ENCODE peak calls at places on chromosomes 7 and 10, in five cellular contexts. P, C, G, H and Y are unnamed samples.

GRCh38 chr7:157555308-157555707 is 218.5 kb downstream of the DNAJB6 start:
- DNase-seq in C (no peak), P (peak; percentile 5), G (peak; percentile 27), H (peak; percentile 62), Y (no peak)

GRCh38 chr7:157668221-157668883 is 331.5 kb downstream of the DNAJB6 start:
- DNase-seq in G (no peak), P (no peak), C (no peak), H (no peak), Y (no peak)

GRCh38 chr7:149885191-149886017 is 11.6 kb downstream of the ATP6V0E2 start:
- DNase-seq in P (peak; percentile 46), H (peak; percentile 71), G (peak; percentile 81), C (no peak), Y (no peak)

GRCh38 chr10:49398000-49398861 is 2.3 kb upstream of the DRGX start:
- DNase-seq in P (peak; percentile 78), G (peak; percentile 92), C (peak; percentile 41), H (peak; percentile 58), Y (peak; percentile 77)

GRCh38 chr7:30969604-30969970 is 5.8 kb downstream of the GHRHR start:
- DNase-seq in H (no peak), G (no peak), C (no peak), P (no peak), Y (no peak)

GRCh38 chr10:48456361-48456804 is 148.5 kb downstream of the ARHGAP22 start:
- DNase-seq in H (peak; percentile 50), P (no peak), G (peak; percentile 50), C (peak; percentile 15), Y (peak; percentile 67)

GRCh38 chr7:70349819-70350218 is 751.5 kb downstream of the AUTS2 start:
- DNase-seq in G (no peak), H (no peak), P (no peak), C (no peak), Y (no peak)

GRCh38 chr7:139047970-139048369 is 12.1 kb upstream of the ZC3HAV1L start:
- DNase-seq in C (no peak), P (no peak), G (no peak), H (no peak), Y (no peak)

GRCh38 chr7:115097175-115097671 is 175.3 kb downstream of the MDFIC start:
- DNase-seq in H (peak; percentile 87), G (no peak), P (no peak), C (no peak), Y (no peak)

GRCh38 chr10:112115781-112116385 is 67.7 kb downstream of the GPAM start:
- DNase-seq in H (peak; percentile 60), C (no peak), P (peak; percentile 72), G (peak; percentile 89), Y (no peak)

GRCh38 chr10:51117053-51117660 is 42.9 kb downstream of the PRKG1 start:
- DNase-seq in P (no peak), H (no peak), C (no peak), G (no peak), Y (no peak)

GRCh38 chr10:36280886-36281499 is 638.9 kb upstream of the FZD8 start:
- DNase-seq in G (no peak), H (peak; percentile 74), P (no peak), C (no peak), Y (no peak)

GRCh38 chr7:11170863-11171568 is 197.3 kb downstream of the PHF14 start:
- DNase-seq in G (no peak), H (no peak), C (no peak), P (no peak), Y (no peak)

GRCh38 chr10:125982256-125982948 is 86.0 kb downstream of the FANK1 start:
- DNase-seq in C (peak; percentile 31), H (peak; percentile 79), G (peak; percentile 72), P (peak; percentile 33), Y (no peak)

GRCh38 chr7:23373151-23374004 is 74.2 kb downstream of the MALSU1 start:
- DNase-seq in C (peak; percentile 28), G (no peak), P (no peak), H (no peak), Y (no peak)

GRCh38 chr10:104293021-104293420 is 24.0 kb downstream of the GSTO2 start:
- DNase-seq in C (no peak), G (no peak), P (no peak), H (peak; percentile 95), Y (no peak)

GRCh38 chr10:117461766-117462423 is 80.7 kb upstream of the EMX2 start:
- DNase-seq in H (peak; percentile 48), G (no peak), C (no peak), P (no peak), Y (no peak)

GRCh38 chr10:67385566-67385965 is 310.4 kb downstream of the CTNNA3 start:
- DNase-seq in P (no peak), C (no peak), H (no peak), G (no peak), Y (no peak)

GRCh38 chr7:101507791-101508252 is 121.3 kb downstream of the MYL10 start:
- DNase-seq in G (peak; percentile 91), H (peak; percentile 37), P (peak; percentile 74), C (no peak), Y (peak; percentile 76)

GRCh38 chr10:84693006-84693405 is 364.6 kb downstream of the CCSER2 start:
- DNase-seq in H (no peak), P (no peak), C (no peak), G (no peak), Y (no peak)

GRCh38 chr10:74969530-74969929 is 141.9 kb upstream of the SAMD8 start:
- DNase-seq in P (no peak), H (no peak), G (no peak), C (no peak), Y (no peak)

GRCh38 chr7:15555385-15555859 is 6.4 kb downstream of the AGMO start:
- DNase-seq in P (no peak), G (no peak), H (peak; percentile 75), C (no peak), Y (no peak)

GRCh38 chr10:60848680-60849079 is 70.4 kb downstream of the CDK1 start:
- DNase-seq in C (no peak), P (no peak), G (no peak), H (no peak), Y (no peak)
- TF ChIP-seq CTCF in C (no peak), P (no peak), G (no peak), H (no peak), Y (no peak)

GRCh38 chr10:91552706-91553105 is 80.2 kb downstream of the PPP1R3C start:
- DNase-seq in H (peak; percentile 49), P (peak; percentile 27), G (peak; percentile 65), C (no peak), Y (no peak)
- TF ChIP-seq CTCF in H (peak; percentile 78), P (no peak), G (peak; percentile 67), C (no peak), Y (peak; percentile 33)

GRCh38 chr7:2646680-2647571 is 15.1 kb downstream of the TTYH3 start:
- DNase-seq in G (peak; percentile 94), P (peak; percentile 80), C (no peak), H (no peak), Y (no peak)

GRCh38 chr7:2645274-2645868 is 13.6 kb downstream of the TTYH3 start:
- DNase-seq in G (peak; percentile 70), C (no peak), H (peak; percentile 19), P (no peak), Y (no peak)

GRCh38 chr7:2644514-2645273 is 12.9 kb downstream of the TTYH3 start:
- DNase-seq in P (no peak), C (no peak), H (no peak), G (peak; percentile 57), Y (no peak)

GRCh38 chr7:2647594-2648172 is 15.9 kb downstream of the TTYH3 start:
- DNase-seq in G (no peak), H (no peak), P (no peak), C (no peak), Y (no peak)

DNA sequence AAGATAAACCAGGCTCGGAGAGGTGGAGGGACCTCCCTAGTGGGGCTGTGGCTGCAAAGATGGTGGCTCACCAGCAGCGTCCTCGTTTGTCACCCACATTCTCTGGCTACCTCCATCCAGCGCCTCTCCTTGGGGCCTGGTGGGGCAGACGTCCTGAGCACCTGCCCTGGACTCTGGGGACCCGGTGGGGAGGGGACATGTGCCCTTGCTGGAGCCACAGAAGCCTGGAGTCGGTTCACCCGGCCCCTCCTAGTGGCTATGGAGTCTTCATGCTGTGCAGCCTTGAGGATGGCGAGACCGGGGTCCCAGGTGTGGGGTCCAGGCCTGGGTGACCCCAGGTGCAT is 14.5 kb downstream of the TTYH3 start:
- DNase-seq in P (no peak), G (no peak), H (no peak), C (no peak), Y (no peak)
- TF ChIP-seq CTCF in P (no peak), G (no peak), H (no peak), C (no peak), Y (no peak)

GRCh38 chr10:6146921-6147320 is 55.8 kb upstream of the PFKFB3 start:
- DNase-seq in C (no peak), H (no peak), G (no peak), P (no peak), Y (no peak)

GRCh38 chr10:6144609-6145413 is 56.0 kb downstream of the RBM17 start:
- DNase-seq in H (peak; percentile 80), P (peak; percentile 75), C (peak; percentile 85), G (peak; percentile 92), Y (peak; percentile 83)

GRCh38 chr10:6145979-6146432 is 56.7 kb upstream of the PFKFB3 start:
- DNase-seq in H (no peak), C (no peak), G (no peak), P (no peak), Y (no peak)

GRCh38 chr10:6143128-6143527 is 54.3 kb downstream of the RBM17 start:
- DNase-seq in P (no peak), G (no peak), C (no peak), H (no peak), Y (no peak)

DNA sequence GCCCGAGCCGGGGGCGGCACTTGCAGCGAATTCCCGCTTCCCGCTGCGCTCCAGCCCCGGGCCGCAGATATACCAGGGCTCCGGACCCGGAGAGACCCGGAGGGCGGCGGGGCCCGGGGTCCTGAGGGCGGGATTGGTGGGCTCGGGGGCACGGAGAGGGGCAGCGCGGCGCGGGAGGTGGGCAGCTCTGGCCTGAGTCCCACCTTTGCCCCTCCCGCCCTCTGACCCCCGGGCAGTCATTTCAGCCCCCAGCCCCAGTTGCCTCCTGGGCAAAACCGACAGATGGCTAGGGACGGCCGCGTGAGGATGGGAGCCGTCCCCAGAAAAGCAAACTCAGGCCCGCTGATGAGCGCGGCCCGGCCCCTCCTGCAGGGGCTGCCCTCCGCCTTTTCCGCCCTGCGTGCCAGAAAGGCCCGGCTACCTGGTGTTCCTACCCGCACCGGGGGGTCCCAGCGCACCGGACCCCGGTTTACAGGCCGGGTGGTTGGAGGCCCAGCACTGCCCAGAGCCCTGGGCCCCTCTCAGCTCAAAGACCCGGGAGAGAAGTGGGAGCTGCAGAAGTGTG is 56.7 kb downstream of the RBM17 start:
- DNase-seq in G (peak; percentile 80), P (peak; percentile 61), C (no peak), H (no peak), Y (no peak)
- TF ChIP-seq CTCF in G (no peak), P (no peak), C (no peak), H (peak; percentile 13), Y (no peak)